ENCODE peak calls at places on chromosomes 2 and 18, in ten cellular contexts. One of them, this sample, is unnamed.

GRCh38 chr18:3761266-3761665 is 311.3 kb downstream of the TGIF1 start:
- DNase-seq in activated effector memory CD4-positive, alpha-beta T cell treated with anti-CD3 and anti-CD28 coated beads, Interleukin-2, amount 50 U/mL, for 16 hours: no peak
- DNase-seq in T-helper 1 cell: no peak
- DNase-seq in activated CD4-positive, alpha-beta T cell treated with anti-CD3 and anti-CD28 coated beads, Interleukin-2, amount 50 U/mL, for 48 hours: no peak
- DNase-seq in C1 segment of cervical spinal cord: no peak
- DNase-seq in non-pigmented ciliary epithelial cell: no peak
- DNase-seq in brain microvascular endothelial cell: no peak
- DNase-seq in GM12878: no peak
- DNase-seq in iris pigment epithelial cell: no peak
- DNase-seq in NCI-H1092 treated with DMSO at 0.1 percent for 48 hours: no peak
- DNase-seq in this sample: no peak

GRCh38 chr2:42021490-42021889 is 26.3 kb upstream of the PKDCC start:
- DNase-seq in non-pigmented ciliary epithelial cell: peak
- DNase-seq in brain microvascular endothelial cell: peak
- DNase-seq in iris pigment epithelial cell: peak
- DNase-seq in activated effector memory CD4-positive, alpha-beta T cell treated with anti-CD3 and anti-CD28 coated beads, Interleukin-2, amount 50 U/mL, for 16 hours: no peak
- DNase-seq in NCI-H1092 treated with DMSO at 0.1 percent for 48 hours: no peak
- DNase-seq in C1 segment of cervical spinal cord: no peak
- DNase-seq in T-helper 1 cell: no peak
- DNase-seq in activated CD4-positive, alpha-beta T cell treated with anti-CD3 and anti-CD28 coated beads, Interleukin-2, amount 50 U/mL, for 48 hours: no peak
- DNase-seq in GM12878: no peak
- DNase-seq in this sample: peak

GRCh38 chr2:113185643-113186315 is 12.0 kb downstream of the PSD4 start:
- DNase-seq in activated effector memory CD4-positive, alpha-beta T cell treated with anti-CD3 and anti-CD28 coated beads, Interleukin-2, amount 50 U/mL, for 16 hours: no peak
- DNase-seq in C1 segment of cervical spinal cord: no peak
- DNase-seq in non-pigmented ciliary epithelial cell: no peak
- DNase-seq in NCI-H1092 treated with DMSO at 0.1 percent for 48 hours: no peak
- DNase-seq in iris pigment epithelial cell: no peak
- DNase-seq in GM12878: no peak
- DNase-seq in brain microvascular endothelial cell: no peak
- DNase-seq in T-helper 1 cell: no peak
- DNase-seq in activated CD4-positive, alpha-beta T cell treated with anti-CD3 and anti-CD28 coated beads, Interleukin-2, amount 50 U/mL, for 48 hours: no peak
- DNase-seq in this sample: no peak

GRCh38 chr2:88489181-88489580 is 36.7 kb upstream of the FOXI3 start:
- DNase-seq in non-pigmented ciliary epithelial cell: no peak
- DNase-seq in C1 segment of cervical spinal cord: no peak
- DNase-seq in NCI-H1092 treated with DMSO at 0.1 percent for 48 hours: no peak
- DNase-seq in brain microvascular endothelial cell: no peak
- DNase-seq in GM12878: no peak
- DNase-seq in activated CD4-positive, alpha-beta T cell treated with anti-CD3 and anti-CD28 coated beads, Interleukin-2, amount 50 U/mL, for 48 hours: no peak
- DNase-seq in T-helper 1 cell: no peak
- DNase-seq in iris pigment epithelial cell: no peak
- DNase-seq in activated effector memory CD4-positive, alpha-beta T cell treated with anti-CD3 and anti-CD28 coated beads, Interleukin-2, amount 50 U/mL, for 16 hours: no peak
- DNase-seq in this sample: no peak

GRCh38 chr2:240202616-240203015 is 62.2 kb upstream of the OTOS start:
- DNase-seq in activated effector memory CD4-positive, alpha-beta T cell treated with anti-CD3 and anti-CD28 coated beads, Interleukin-2, amount 50 U/mL, for 16 hours: peak
- DNase-seq in activated CD4-positive, alpha-beta T cell treated with anti-CD3 and anti-CD28 coated beads, Interleukin-2, amount 50 U/mL, for 48 hours: no peak
- DNase-seq in NCI-H1092 treated with DMSO at 0.1 percent for 48 hours: no peak
- DNase-seq in C1 segment of cervical spinal cord: no peak
- DNase-seq in iris pigment epithelial cell: no peak
- DNase-seq in non-pigmented ciliary epithelial cell: no peak
- DNase-seq in brain microvascular endothelial cell: no peak
- DNase-seq in T-helper 1 cell: no peak
- DNase-seq in GM12878: no peak
- DNase-seq in this sample: no peak

GRCh38 chr18:68467966-68468365 is 246.9 kb downstream of the TMX3 start:
- DNase-seq in C1 segment of cervical spinal cord: no peak
- DNase-seq in NCI-H1092 treated with DMSO at 0.1 percent for 48 hours: no peak
- DNase-seq in GM12878: no peak
- DNase-seq in brain microvascular endothelial cell: no peak
- DNase-seq in T-helper 1 cell: no peak
- DNase-seq in non-pigmented ciliary epithelial cell: no peak
- DNase-seq in activated effector memory CD4-positive, alpha-beta T cell treated with anti-CD3 and anti-CD28 coated beads, Interleukin-2, amount 50 U/mL, for 16 hours: no peak
- DNase-seq in activated CD4-positive, alpha-beta T cell treated with anti-CD3 and anti-CD28 coated beads, Interleukin-2, amount 50 U/mL, for 48 hours: no peak
- DNase-seq in iris pigment epithelial cell: peak
- DNase-seq in this sample: no peak

GRCh38 chr2:196230051-196230450 is 58.7 kb upstream of the STK17B start:
- DNase-seq in T-helper 1 cell: peak
- DNase-seq in GM12878: no peak
- DNase-seq in activated CD4-positive, alpha-beta T cell treated with anti-CD3 and anti-CD28 coated beads, Interleukin-2, amount 50 U/mL, for 48 hours: peak
- DNase-seq in iris pigment epithelial cell: no peak
- DNase-seq in brain microvascular endothelial cell: no peak
- DNase-seq in activated effector memory CD4-positive, alpha-beta T cell treated with anti-CD3 and anti-CD28 coated beads, Interleukin-2, amount 50 U/mL, for 16 hours: peak
- DNase-seq in non-pigmented ciliary epithelial cell: no peak
- DNase-seq in NCI-H1092 treated with DMSO at 0.1 percent for 48 hours: no peak
- DNase-seq in C1 segment of cervical spinal cord: no peak
- DNase-seq in this sample: no peak

GRCh38 chr18:12279781-12280531 is 25.8 kb downstream of the CIDEA start:
- DNase-seq in non-pigmented ciliary epithelial cell: no peak
- DNase-seq in activated CD4-positive, alpha-beta T cell treated with anti-CD3 and anti-CD28 coated beads, Interleukin-2, amount 50 U/mL, for 48 hours: no peak
- DNase-seq in activated effector memory CD4-positive, alpha-beta T cell treated with anti-CD3 and anti-CD28 coated beads, Interleukin-2, amount 50 U/mL, for 16 hours: no peak
- DNase-seq in NCI-H1092 treated with DMSO at 0.1 percent for 48 hours: no peak
- DNase-seq in C1 segment of cervical spinal cord: no peak
- DNase-seq in T-helper 1 cell: no peak
- DNase-seq in GM12878: no peak
- DNase-seq in iris pigment epithelial cell: no peak
- DNase-seq in brain microvascular endothelial cell: no peak
- DNase-seq in this sample: no peak

GRCh38 chr18:13303761-13304364 is 85.3 kb downstream of the LDLRAD4 start:
- DNase-seq in T-helper 1 cell: no peak
- DNase-seq in NCI-H1092 treated with DMSO at 0.1 percent for 48 hours: no peak
- DNase-seq in iris pigment epithelial cell: no peak
- DNase-seq in activated CD4-positive, alpha-beta T cell treated with anti-CD3 and anti-CD28 coated beads, Interleukin-2, amount 50 U/mL, for 48 hours: no peak
- DNase-seq in brain microvascular endothelial cell: no peak
- DNase-seq in activated effector memory CD4-positive, alpha-beta T cell treated with anti-CD3 and anti-CD28 coated beads, Interleukin-2, amount 50 U/mL, for 16 hours: no peak
- DNase-seq in non-pigmented ciliary epithelial cell: no peak
- DNase-seq in GM12878: no peak
- DNase-seq in C1 segment of cervical spinal cord: no peak
- DNase-seq in this sample: no peak

GRCh38 chr2:2507471-2507997 is 176.5 kb upstream of the MYT1L start:
- DNase-seq in non-pigmented ciliary epithelial cell: no peak
- DNase-seq in T-helper 1 cell: no peak
- DNase-seq in iris pigment epithelial cell: no peak
- DNase-seq in activated CD4-positive, alpha-beta T cell treated with anti-CD3 and anti-CD28 coated beads, Interleukin-2, amount 50 U/mL, for 48 hours: no peak
- DNase-seq in NCI-H1092 treated with DMSO at 0.1 percent for 48 hours: peak
- DNase-seq in GM12878: no peak
- DNase-seq in brain microvascular endothelial cell: no peak
- DNase-seq in C1 segment of cervical spinal cord: no peak
- DNase-seq in activated effector memory CD4-positive, alpha-beta T cell treated with anti-CD3 and anti-CD28 coated beads, Interleukin-2, amount 50 U/mL, for 16 hours: no peak
- DNase-seq in this sample: no peak

GRCh38 chr2:30234180-30234971 is 3.0 kb downstream of the LBH start:
- DNase-seq in iris pigment epithelial cell: peak
- DNase-seq in brain microvascular endothelial cell: peak
- DNase-seq in activated effector memory CD4-positive, alpha-beta T cell treated with anti-CD3 and anti-CD28 coated beads, Interleukin-2, amount 50 U/mL, for 16 hours: peak
- DNase-seq in NCI-H1092 treated with DMSO at 0.1 percent for 48 hours: no peak
- DNase-seq in T-helper 1 cell: no peak
- DNase-seq in non-pigmented ciliary epithelial cell: peak
- DNase-seq in activated CD4-positive, alpha-beta T cell treated with anti-CD3 and anti-CD28 coated beads, Interleukin-2, amount 50 U/mL, for 48 hours: peak
- DNase-seq in C1 segment of cervical spinal cord: no peak
- DNase-seq in GM12878: no peak
- DNase-seq in this sample: peak

GRCh38 chr2:219010162-219010756 is 17.0 kb upstream of the CRYBA2 start:
- DNase-seq in GM12878: no peak
- DNase-seq in iris pigment epithelial cell: no peak
- DNase-seq in NCI-H1092 treated with DMSO at 0.1 percent for 48 hours: peak
- DNase-seq in activated CD4-positive, alpha-beta T cell treated with anti-CD3 and anti-CD28 coated beads, Interleukin-2, amount 50 U/mL, for 48 hours: peak
- DNase-seq in non-pigmented ciliary epithelial cell: no peak
- DNase-seq in C1 segment of cervical spinal cord: no peak
- DNase-seq in activated effector memory CD4-positive, alpha-beta T cell treated with anti-CD3 and anti-CD28 coated beads, Interleukin-2, amount 50 U/mL, for 16 hours: peak
- DNase-seq in T-helper 1 cell: no peak
- DNase-seq in brain microvascular endothelial cell: no peak
- DNase-seq in this sample: no peak

This sample was measured in astrocyte.